ENCODE peak calls at places on chromosomes 1 and 21, in six cellular contexts. B is upper lobe of right lung; F is H7; Y is stimulated activated CD4-positive, alpha-beta T cell treated with anti-CD3 and anti-CD28 coated beads, Interleukin-1b, Interleukin-23, amount 100 ng/mL, for 1 hour; K is amygdala; T is tibial nerve. N is an unnamed sample.

GRCh38 chr1:201214461-201214860 is 23.8 kb downstream of the IGFN1 start:
- DNase-seq in K (no peak), F (peak), B (no peak), T (no peak), Y (no peak), N (no peak)

GRCh38 chr1:181219938-181220337 is 131.4 kb downstream of the IER5 start:
- DNase-seq in T (no peak), K (no peak), B (no peak), Y (no peak), F (no peak), N (no peak)

GRCh38 chr1:31865728-31866449 is 50.1 kb upstream of the SPOCD1 start:
- DNase-seq in T (no peak), Y (no peak), F (no peak), K (no peak), B (no peak), N (no peak)

GRCh38 chr1:169427081-169427611 is at the start of gene CCDC181:
- DNase-seq in B (peak), F (peak), T (peak), Y (peak), K (peak), N (peak)

GRCh38 chr1:221435510-221435909 is 306.4 kb downstream of the DUSP10 start:
- DNase-seq in F (peak), B (no peak), K (no peak), T (no peak), Y (no peak), N (peak)

GRCh38 chr1:83060216-83060615 is 938.7 kb downstream of the TTLL7 start:
- DNase-seq in T (no peak), Y (no peak), K (no peak), F (no peak), B (no peak), N (no peak)

GRCh38 chr1:214514032-214514818 is 37.2 kb downstream of the PTPN14 start:
- DNase-seq in T (peak), B (no peak), F (no peak), K (no peak), Y (no peak), N (no peak)

GRCh38 chr1:208654241-208654640 is 410.1 kb upstream of the PLXNA2 start:
- DNase-seq in K (no peak), B (no peak), Y (no peak), F (peak), T (no peak), N (no peak)

GRCh38 chr1:178344513-178345077 is 152.2 kb downstream of the CLEC20A start:
- DNase-seq in Y (no peak), F (peak), K (no peak), T (no peak), B (no peak), N (no peak)

GRCh38 chr1:163673756-163674155 is 352.0 kb downstream of the NUF2 start:
- DNase-seq in T (no peak), Y (no peak), K (no peak), F (no peak), B (no peak), N (no peak)

GRCh38 chr1:45721207-45721606 is 29.2 kb downstream of the IPP start:
- DNase-seq in B (no peak), T (no peak), F (no peak), Y (no peak), K (no peak), N (no peak)

GRCh38 chr1:88847618-88848017 is 43.7 kb downstream of the GTF2B start:
- DNase-seq in Y (no peak), B (no peak), K (no peak), T (no peak), F (peak), N (no peak)

GRCh38 chr1:43935711-43936427 is 2.3 kb downstream of the ARTN start:
- DNase-seq in Y (no peak), B (no peak), K (no peak), F (peak), T (no peak), N (no peak)

GRCh38 chr1:244449936-244450508 is 1.7 kb downstream of the ADSS2 start:
- DNase-seq in K (no peak), T (no peak), B (no peak), F (no peak), Y (no peak), N (no peak)

GRCh38 chr1:226956942-226957713 is 17.0 kb downstream of the COQ8A start:
- DNase-seq in K (no peak), Y (no peak), B (no peak), T (no peak), F (no peak), N (no peak)

GRCh38 chr1:165857046-165857801 is 29.8 kb downstream of the UCK2 start:
- DNase-seq in F (no peak), K (no peak), T (no peak), B (no peak), Y (no peak), N (no peak)

GRCh38 chr1:110505596-110505995 is 13.4 kb downstream of the KCNA10 start:
- DNase-seq in T (no peak), F (no peak), B (no peak), K (no peak), Y (no peak), N (no peak)

GRCh38 chr21:20968391-20968790 is 29.8 kb upstream of the NCAM2 start:
- DNase-seq in B (no peak), Y (no peak), T (no peak), F (no peak), K (no peak), N (no peak)

GRCh38 chr1:97332716-97333115 is 588.1 kb downstream of the DPYD start:
- DNase-seq in Y (no peak), F (no peak), B (no peak), K (no peak), T (no peak), N (no peak)

GRCh38 chr21:14879458-14879857 is 185.3 kb downstream of the NRIP1 start:
- DNase-seq in B (no peak), Y (no peak), K (no peak), F (no peak), T (no peak), N (no peak)

GRCh38 chr1:76095800-76096199 is 21.3 kb downstream of the ST6GALNAC3 start:
- DNase-seq in B (no peak), Y (no peak), T (no peak), K (no peak), F (peak), N (no peak)

GRCh38 chr1:66291047-66291864 is 242.7 kb upstream of the SGIP1 start:
- DNase-seq in K (no peak), T (no peak), B (no peak), Y (no peak), F (no peak), N (no peak)

GRCh38 chr1:45864124-45864721 is 60.8 kb downstream of the MAST2 start:
- DNase-seq in F (no peak), K (no peak), T (no peak), Y (no peak), B (no peak), N (no peak)

GRCh38 chr1:40849801-40850592 is 12.2 kb downstream of the CITED4 start:
- DNase-seq in B (peak), T (peak), K (peak), F (peak), Y (peak), N (peak)